ENCODE peak calls at places on chromosomes 6 and 20, in seven cellular contexts. S is IMR-90, T is mesenchymal stem cell, O is H9, C is neuronal stem cell, L is mesendoderm, Q is H1. P is an unnamed sample.

GRCh38 chr6:34657307-34657978 is 39.1 kb downstream of the ILRUN start:
- DNase-seq in Q (no peak), L (peak; percentile 61), S (peak; percentile 89), O (no peak), C (no peak), T (peak; percentile 92), P (peak; percentile 56)

GRCh38 chr6:158653577-158654354 is 3.9 kb downstream of the SYTL3 start:
- DNase-seq in S (peak; percentile 72), L (no peak), O (no peak), Q (no peak), C (no peak), T (peak; percentile 56), P (peak; percentile 18)

GRCh38 chr6:107665386-107665785 is 158.7 kb downstream of the SCML4 start:
- DNase-seq in L (no peak), C (no peak), Q (no peak), S (peak; percentile 74), T (peak; percentile 48), O (no peak), P (no peak)

GRCh38 chr20:49270177-49270576 is 7.7 kb downstream of the ZNFX1 start:
- DNase-seq in Q (no peak), O (no peak), T (peak; percentile 46), C (no peak), S (peak; percentile 39), L (no peak), P (no peak)

GRCh38 chr6:93164781-93165180 is 254.6 kb downstream of the EPHA7 start:
- DNase-seq in S (no peak), O (no peak), Q (no peak), L (no peak), T (no peak), C (no peak), P (peak; percentile 44)

GRCh38 chr6:122778961-122779671 is 400 bp upstream of the FABP7 start:
- DNase-seq in C (peak; percentile 89), O (peak; percentile 84), T (no peak), Q (no peak), S (no peak), L (peak; percentile 86), P (no peak)

GRCh38 chr6:108968325-108968724 is 120.1 kb downstream of the ARMC2 start:
- DNase-seq in O (peak; percentile 78), C (no peak), S (no peak), Q (no peak), L (peak; percentile 57), T (no peak), P (peak; percentile 33)

GRCh38 chr6:56938634-56939294 is 16.1 kb upstream of the BEND6 start:
- DNase-seq in T (peak; percentile 76), C (no peak), L (peak; percentile 36), O (no peak), S (peak; percentile 99), Q (no peak), P (no peak)

GRCh38 chr6:12288211-12288618 is 1.9 kb upstream of the EDN1 start:
- DNase-seq in S (no peak), L (no peak), O (no peak), T (no peak), Q (no peak), C (no peak), P (peak; percentile 80)

GRCh38 chr6:125931733-125932450 is 24.7 kb upstream of the HINT3 start:
- DNase-seq in T (peak; percentile 30), O (no peak), L (no peak), C (no peak), S (peak; percentile 81), Q (no peak), P (no peak)

GRCh38 chr6:125944434-125944816 is 12.1 kb upstream of the HINT3 start:
- DNase-seq in T (peak; percentile 92), Q (no peak), C (no peak), O (no peak), L (no peak), S (peak; percentile 88), P (no peak)

GRCh38 chr6:52420668-52421358 is 671 bp downstream of the EFHC1 start:
- DNase-seq in Q (no peak), C (peak; percentile 32), T (peak; percentile 51), L (peak; percentile 79), O (peak; percentile 64), S (peak; percentile 33), P (peak; percentile 12)

GRCh38 chr20:10577648-10578047 is 96.2 kb downstream of the JAG1 start:
- DNase-seq in C (no peak), S (no peak), L (no peak), T (no peak), O (no peak), Q (no peak), P (no peak)
- H3K18ac ChIP-seq in C (no peak overlapping the region), S (no peak overlapping the region), L (no peak overlapping the region), T (no peak overlapping the region), O (no peak overlapping the region), Q (no peak overlapping the region), P (no peak overlapping the region)

DNA sequence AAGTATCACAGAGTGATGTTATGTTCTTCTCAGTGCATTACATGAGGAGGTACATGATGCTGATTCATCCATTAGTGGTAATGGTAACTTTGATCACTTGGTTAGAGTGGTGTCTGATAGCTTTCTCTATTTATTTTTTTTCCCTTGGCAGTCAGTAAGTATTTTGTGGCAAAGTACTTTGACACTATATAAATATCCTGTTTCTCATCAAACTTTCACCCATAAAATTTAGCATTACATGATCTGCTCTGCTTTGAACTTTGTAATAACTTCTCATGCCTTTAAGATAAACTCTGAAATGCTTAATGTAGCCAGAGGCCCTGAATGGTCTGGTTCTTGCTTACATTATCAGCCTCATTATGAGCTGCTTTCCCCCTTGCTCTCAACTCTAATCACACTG is 127.9 kb downstream of the MBOAT1 start:
- DNase-seq in C (no peak), O (no peak), L (no peak), T (peak; percentile 8), S (no peak), Q (no peak), P (no peak)
- H4K8ac ChIP-seq in C (no peak overlapping the region), O (no peak overlapping the region), L (no peak overlapping the region), T (no peak overlapping the region), S (no peak overlapping the region), Q (no peak overlapping the region), P (no peak overlapping the region)

DNA sequence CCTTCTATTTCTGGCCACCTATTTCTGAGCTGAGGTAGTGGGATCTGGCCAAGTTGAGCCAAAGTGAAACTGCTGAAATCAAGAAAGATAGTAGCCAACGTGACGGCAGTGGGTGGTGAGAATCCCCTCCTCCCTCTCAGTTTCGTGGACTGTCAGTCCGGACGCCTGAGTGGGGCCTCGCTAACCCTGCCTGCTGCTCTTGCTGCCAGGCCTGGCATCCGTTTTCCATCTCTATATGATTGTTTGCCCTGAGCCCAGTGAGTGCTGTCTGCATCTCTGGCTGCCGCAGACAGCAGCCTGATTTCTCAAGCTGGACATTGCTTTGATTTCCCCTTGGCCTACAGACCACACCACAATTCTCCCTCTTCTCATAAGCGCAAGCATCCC is 23.5 kb upstream of the PAX1 start:
- DNase-seq in T (no peak), S (no peak), L (no peak), Q (no peak), C (no peak), O (no peak), P (no peak)
- H3K18ac ChIP-seq in T (no peak overlapping the region), S (no peak overlapping the region), L (no peak overlapping the region), Q (no peak overlapping the region), C (no peak overlapping the region), O (no peak overlapping the region), P (no peak overlapping the region)

DNA sequence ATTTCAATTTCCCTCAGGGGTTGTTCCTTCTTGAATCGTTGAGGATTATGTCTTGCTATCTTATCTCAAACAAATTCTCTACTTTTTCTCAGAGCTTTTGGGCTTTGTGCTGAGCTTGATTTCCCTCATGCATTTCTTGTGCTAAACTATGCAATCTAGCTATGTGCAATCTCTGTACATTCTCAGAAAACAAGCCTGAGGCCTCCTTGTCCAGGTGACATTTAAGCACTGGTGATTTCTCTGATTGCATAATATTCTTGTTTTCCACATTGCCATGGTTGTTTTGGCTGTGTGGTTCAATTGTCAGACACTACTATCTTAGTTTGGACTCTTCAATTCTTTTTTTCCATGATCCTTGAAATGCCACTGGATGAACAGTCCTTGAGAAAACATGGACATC is 81.3 kb upstream of the MAN1A1 start:
- DNase-seq in L (peak; percentile 71), O (no peak), T (no peak), Q (no peak), C (no peak), S (no peak), P (peak; percentile 98)
- H4K8ac ChIP-seq in L (no peak overlapping the region), O (no peak overlapping the region), T (no peak overlapping the region), Q (no peak overlapping the region), C (no peak overlapping the region), S (no peak overlapping the region), P (no peak overlapping the region)

DNA sequence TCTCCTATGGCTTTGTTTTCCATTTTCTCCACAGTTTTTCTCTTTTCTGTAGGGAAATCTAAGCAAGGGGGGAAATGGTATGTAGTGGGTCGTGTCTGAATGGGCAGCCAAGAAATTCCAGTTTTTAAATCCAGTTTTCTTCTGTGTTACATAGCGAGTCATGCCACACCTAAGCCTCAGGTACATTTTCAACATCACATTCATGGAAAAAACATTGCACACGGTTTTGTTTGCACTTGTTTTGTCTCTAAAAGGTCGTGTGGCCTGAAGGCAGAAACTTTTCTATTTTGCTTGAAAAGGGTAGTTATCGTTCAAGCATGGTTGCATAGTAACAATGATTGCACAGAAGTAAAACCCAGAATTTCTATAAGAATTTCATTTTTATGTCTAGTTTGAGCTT is 70.5 kb downstream of the MOXD1 start:
- DNase-seq in L (no peak), O (no peak), T (no peak), C (no peak), S (no peak), Q (no peak), P (peak; percentile 60)
- H3K18ac ChIP-seq in L (no peak overlapping the region), O (no peak overlapping the region), T (no peak overlapping the region), C (no peak overlapping the region), S (no peak overlapping the region), Q (no peak overlapping the region), P (no peak overlapping the region)

P was measured in trophoblast cell.